ENCODE peak calls at places on chromosomes 2 and 18, in five cellular contexts. S is H7; R is SW480; K is stimulated activated CD4-positive, alpha-beta T cell treated with anti-CD3 and anti-CD28 coated beads, Interleukin-15, amount 100 ng/mL, for 48 hours; T is posterior cingulate gyrus. X is an unnamed sample.
A peak's percentile ranks its signal among the peaks of the same experiment; 100 is the strongest.

GRCh38 chr2:208783184-208783583 is 376.6 kb downstream of the PTH2R start:
- DNase-seq in K (no peak), T (no peak), R (no peak), S (peak; percentile 23), X (no peak)

GRCh38 chr2:12674644-12675328 is 42.0 kb upstream of the TRIB2 start:
- DNase-seq in T (no peak), R (no peak), S (no peak), K (no peak), X (no peak)

GRCh38 chr2:138649571-138649970 is 130.6 kb downstream of the NXPH2 start:
- DNase-seq in T (no peak), S (no peak), K (no peak), R (no peak), X (no peak)

GRCh38 chr18:50817898-50818250 is 1.9 kb downstream of the MRO start:
- DNase-seq in K (no peak), S (no peak), R (no peak), T (no peak), X (no peak)

GRCh38 chr2:133636287-133636686 is 68.0 kb upstream of the NCKAP5 start:
- DNase-seq in T (no peak), S (no peak), R (no peak), K (no peak), X (no peak)

GRCh38 chr2:165529130-165529529 is 59.6 kb downstream of the CSRNP3 start:
- DNase-seq in K (no peak), T (no peak), R (no peak), S (no peak), X (no peak)

GRCh38 chr18:9914334-9914583 is 443 bp downstream of the VAPA start:
- DNase-seq in T (no peak), R (peak; percentile 59), S (peak; percentile 83), K (no peak), X (no peak)

GRCh38 chr2:189369566-189369965 is 71.7 kb upstream of the WDR75 start:
- DNase-seq in R (no peak), T (no peak), S (no peak), K (no peak), X (no peak)

GRCh38 chr18:50327983-50328382 is 40.5 kb upstream of the CXXC1 start:
- DNase-seq in S (no peak), R (no peak), T (no peak), K (no peak), X (no peak)

GRCh38 chr18:51154664-51155063 is 42.8 kb downstream of the MEX3C start:
- DNase-seq in T (no peak), R (no peak), K (no peak), S (no peak), X (no peak)

GRCh38 chr2:84944257-84944909 is 26.6 kb upstream of the KCMF1 start:
- DNase-seq in S (no peak), K (no peak), T (no peak), R (no peak), X (no peak)

GRCh38 chr2:55175254-55176093 is 56.6 kb downstream of the CLHC1 start:
- DNase-seq in R (peak; percentile 86), K (no peak), S (peak; percentile 41), T (no peak), X (no peak)

GRCh38 chr2:68157002-68157401 is 686 bp upstream of the PNO1 start:
- DNase-seq in S (peak; percentile 65), T (no peak), K (no peak), R (no peak), X (no peak)

GRCh38 chr2:45826476-45826875 is 175.0 kb downstream of the PRKCE start:
- DNase-seq in T (no peak), S (no peak), R (no peak), K (no peak), X (no peak)

GRCh38 chr2:237581751-237582746 is 8.5 kb downstream of the RAB17 start:
- DNase-seq in T (peak; percentile 25), K (peak; percentile 53), S (peak; percentile 75), R (peak; percentile 11), X (peak; percentile 63)

GRCh38 chr2:240430595-240430994 is 4.9 kb upstream of the GPC1 start:
- DNase-seq in R (no peak), K (no peak), S (no peak), T (no peak), X (no peak)

GRCh38 chr18:48031011-48031480 is 100.6 kb upstream of the SMAD2 start:
- DNase-seq in K (no peak), R (peak; percentile 72), T (peak; percentile 57), S (peak; percentile 85), X (peak; percentile 87)

GRCh38 chr2:145765889-145766288 is 1246.0 kb upstream of the ZEB2 start:
- DNase-seq in S (no peak), K (no peak), R (no peak), T (no peak), X (no peak)

GRCh38 chr2:108459441-108459840 is 10.4 kb downstream of the GCC2 start:
- DNase-seq in K (no peak), T (no peak), S (no peak), R (no peak), X (no peak)

GRCh38 chr2:180416553-180417113 is 409.5 kb upstream of the CWC22 start:
- DNase-seq in T (no peak), R (no peak), S (no peak), K (no peak), X (no peak)

GRCh38 chr2:242044206-242044590 is 174.7 kb downstream of the RTP5 start:
- DNase-seq in K (no peak), S (no peak), T (no peak), R (no peak), X (no peak)

GRCh38 chr2:46798041-46798440 is 117.6 kb downstream of the MCFD2 start:
- DNase-seq in S (no peak), K (no peak), R (no peak), T (no peak), X (peak; percentile 18)

GRCh38 chr2:234102112-234102511 is 51.6 kb downstream of the SPP2 start:
- DNase-seq in T (no peak), S (peak; percentile 18), K (no peak), R (peak; percentile 70), X (no peak)

GRCh38 chr2:144010096-144010495 is 509.8 kb downstream of the ZEB2 start:
- DNase-seq in R (no peak), T (no peak), K (no peak), S (no peak), X (no peak)

GRCh38 chr18:9048808-9049494 is 53.5 kb upstream of the NDUFV2 start:
- DNase-seq in S (no peak), T (no peak), K (no peak), R (no peak), X (no peak)

GRCh38 chr2:113876503-113877387 is 13.1 kb upstream of the ACTR3 start:
- DNase-seq in T (no peak), S (peak; percentile 45), K (peak; percentile 82), R (peak; percentile 91), X (peak; percentile 69)

GRCh38 chr2:20188851-20189250 is 36.1 kb downstream of the SDC1 start:
- DNase-seq in R (no peak), S (peak; percentile 73), T (no peak), K (no peak), X (peak; percentile 85)

GRCh38 chr18:10234281-10234680 is 220.2 kb upstream of the APCDD1 start:
- DNase-seq in K (no peak), R (no peak), S (no peak), T (no peak), X (no peak)

GRCh38 chr2:31337197-31337596 is 77.3 kb downstream of the XDH start:
- DNase-seq in T (no peak), K (no peak), S (no peak), R (no peak), X (no peak)

GRCh38 chr2:73091696-73092095 is 20.2 kb upstream of the SFXN5 start:
- DNase-seq in T (no peak), R (no peak), S (no peak), K (no peak), X (no peak)

GRCh38 chr2:45889053-45889452 is 237.6 kb downstream of the PRKCE start:
- DNase-seq in R (no peak), S (peak; percentile 63), K (peak; percentile 23), T (peak; percentile 57), X (peak; percentile 65)

X was measured in endodermal cell.